ENCODE peak calls at places on chromosomes 3 and 15, in ten cellular contexts. M is central memory CD4-positive, alpha-beta T cell; N is Daoy; Z is SW 1271; U is activated naive CD4-positive, alpha-beta T cell; B is A549; J is foreskin fibroblast; W is psoas muscle; C is HL-60; K is mesenteric fat pad. F is an unnamed sample.

GRCh38 chr15:70461992-70462391 is 301.4 kb downstream of the UACA start:
- DNase-seq in M (no peak), N (no peak), Z (no peak), U (no peak), B (no peak), J (no peak), W (no peak), C (no peak), K (no peak), F (no peak)

GRCh38 chr3:198071602-198072285 is 111.7 kb downstream of the LMLN start:
- DNase-seq in M (no peak), N (peak), Z (peak), U (peak), B (peak), J (peak), W (no peak), C (no peak), K (no peak), F (no peak)

GRCh38 chr3:43879166-43879565 is 188.4 kb downstream of the ABHD5 start:
- DNase-seq in M (no peak), N (no peak), Z (no peak), U (no peak), B (peak), J (peak), W (no peak), C (no peak), K (no peak), F (no peak)

GRCh38 chr15:25678498-25678865 is 184.6 kb downstream of the ATP10A start:
- DNase-seq in M (no peak), N (no peak), Z (no peak), U (no peak), B (no peak), J (no peak), W (no peak), C (no peak), K (no peak), F (no peak)

GRCh38 chr3:13584901-13585300 is 36.0 kb downstream of the FBLN2 start:
- DNase-seq in M (no peak), N (no peak), Z (no peak), U (no peak), B (no peak), J (no peak), W (no peak), C (no peak), K (no peak), F (no peak)

GRCh38 chr15:64961013-64961412 is 28.7 kb downstream of the SPG21 start:
- DNase-seq in M (no peak), N (no peak), Z (no peak), U (no peak), B (no peak), J (no peak), W (no peak), C (no peak), K (no peak), F (no peak)

GRCh38 chr15:67149859-67150824 is 84.7 kb downstream of the SMAD3 start:
- DNase-seq in M (no peak), N (peak), Z (peak), U (no peak), B (peak), J (peak), W (peak), C (peak), K (peak), F (no peak)

GRCh38 chr3:34890247-34890646 is 749.1 kb upstream of the ARPP21 start:
- DNase-seq in M (no peak), N (no peak), Z (no peak), U (no peak), B (no peak), J (no peak), W (no peak), C (no peak), K (no peak), F (no peak)

GRCh38 chr3:5212625-5213573 is 25.4 kb downstream of the EDEM1 start:
- DNase-seq in M (no peak), N (no peak), Z (no peak), U (no peak), B (no peak), J (no peak), W (no peak), C (no peak), K (no peak), F (no peak)

GRCh38 chr3:39917060-39917773 is 107.8 kb downstream of the MYRIP start:
- DNase-seq in M (no peak), N (no peak), Z (no peak), U (no peak), B (no peak), J (peak), W (no peak), C (no peak), K (no peak), F (no peak)

GRCh38 chr3:184315871-184316661 is 1.7 kb downstream of the EIF4G1 start:
- DNase-seq in M (no peak), N (no peak), Z (peak), U (no peak), B (no peak), J (peak), W (no peak), C (no peak), K (no peak), F (no peak)

GRCh38 chr15:46918462-46919125 is 798.7 kb upstream of the SEMA6D start:
- DNase-seq in M (no peak), N (peak), Z (no peak), U (no peak), B (no peak), J (no peak), W (no peak), C (no peak), K (no peak), F (no peak)

GRCh38 chr3:18704326-18704725 is 279.2 kb upstream of the SATB1 start:
- DNase-seq in M (no peak), N (no peak), Z (no peak), U (no peak), B (no peak), J (no peak), W (no peak), C (no peak), K (no peak), F (no peak)

GRCh38 chr3:31204026-31204795 is 309.8 kb upstream of the GADL1 start:
- DNase-seq in M (no peak), N (no peak), Z (no peak), U (no peak), B (peak), J (no peak), W (no peak), C (no peak), K (no peak), F (no peak)

GRCh38 chr3:116417151-116417550 is 28.1 kb downstream of the LSAMP start:
- DNase-seq in M (no peak), N (no peak), Z (no peak), U (no peak), B (no peak), J (no peak), W (no peak), C (no peak), K (no peak), F (no peak)

GRCh38 chr3:71512000-71512399 is 71.5 kb downstream of the FOXP1 start:
- DNase-seq in M (peak), N (peak), Z (no peak), U (no peak), B (no peak), J (no peak), W (no peak), C (no peak), K (no peak), F (peak)

GRCh38 chr15:76309561-76310330 is 1.5 kb downstream of the ETFA start:
- DNase-seq in M (no peak), N (no peak), Z (no peak), U (no peak), B (no peak), J (no peak), W (no peak), C (no peak), K (no peak), F (no peak)

GRCh38 chr3:50167069-50167781 is 12.1 kb downstream of the SEMA3F start:
- DNase-seq in M (no peak), N (peak), Z (no peak), U (no peak), B (no peak), J (no peak), W (no peak), C (no peak), K (no peak), F (no peak)

GRCh38 chr15:63595688-63596087 is 1.5 kb upstream of the FBXL22 start:
- DNase-seq in M (no peak), N (no peak), Z (no peak), U (no peak), B (no peak), J (no peak), W (no peak), C (no peak), K (no peak), F (no peak)

GRCh38 chr15:65006876-65007275 is 17.2 kb upstream of the SPG21 start:
- DNase-seq in M (no peak), N (no peak), Z (no peak), U (no peak), B (no peak), J (no peak), W (no peak), C (no peak), K (no peak), F (no peak)

GRCh38 chr3:127151992-127152391 is 40.9 kb upstream of the PRR23E start:
- DNase-seq in M (no peak), N (no peak), Z (no peak), U (no peak), B (no peak), J (peak), W (no peak), C (no peak), K (no peak), F (no peak)

GRCh38 chr3:75171632-75172230 is 492.4 kb upstream of the FRG2C start:
- DNase-seq in M (no peak), N (no peak), Z (peak), U (no peak), B (peak), J (peak), W (no peak), C (no peak), K (no peak), F (no peak)

GRCh38 chr3:190064112-190064511 is 56.6 kb downstream of the P3H2 start:
- DNase-seq in M (no peak), N (peak), Z (no peak), U (no peak), B (peak), J (peak), W (no peak), C (no peak), K (no peak), F (no peak)

GRCh38 chr3:85313380-85313779 is 354.6 kb downstream of the CADM2 start:
- DNase-seq in M (no peak), N (no peak), Z (no peak), U (no peak), B (no peak), J (no peak), W (no peak), C (no peak), K (no peak), F (no peak)

GRCh38 chr3:117553461-117553860 is 843.9 kb downstream of the TUSC7 start:
- DNase-seq in M (no peak), N (peak), Z (no peak), U (no peak), B (peak), J (peak), W (no peak), C (peak), K (no peak), F (no peak)

GRCh38 chr3:172607305-172608121 is 84.3 kb upstream of the TNFSF10 start:
- DNase-seq in M (no peak), N (peak), Z (peak), U (no peak), B (no peak), J (peak), W (no peak), C (no peak), K (no peak), F (no peak)

GRCh38 chr15:50828610-50829206 is 63.2 kb upstream of the SPPL2A start:
- DNase-seq in M (no peak), N (peak), Z (peak), U (no peak), B (peak), J (peak), W (peak), C (no peak), K (no peak), F (no peak)

GRCh38 chr3:37221407-37221806 is 47.0 kb upstream of the LRRFIP2 start:
- DNase-seq in M (no peak), N (peak), Z (peak), U (no peak), B (peak), J (peak), W (no peak), C (no peak), K (no peak), F (no peak)

GRCh38 chr3:141998674-141999290 is 122.3 kb downstream of the ATP1B3 start:
- DNase-seq in M (no peak), N (no peak), Z (peak), U (no peak), B (peak), J (peak), W (no peak), C (no peak), K (no peak), F (no peak)

GRCh38 chr3:52574056-52574965 is 37.9 kb downstream of the UQCC5 start:
- DNase-seq in M (no peak), N (no peak), Z (no peak), U (no peak), B (no peak), J (no peak), W (no peak), C (no peak), K (no peak), F (no peak)

GRCh38 chr3:17030438-17030837 is 145.7 kb downstream of the PLCL2 start:
- DNase-seq in M (peak), N (no peak), Z (no peak), U (no peak), B (no peak), J (no peak), W (no peak), C (no peak), K (no peak), F (no peak)

GRCh38 chr3:15506571-15506970 is 14.9 kb downstream of the COLQ start:
- DNase-seq in M (no peak), N (no peak), Z (no peak), U (no peak), B (no peak), J (no peak), W (no peak), C (no peak), K (peak), F (no peak)

GRCh38 chr3:27290760-27291159 is 78.4 kb downstream of the NEK10 start:
- DNase-seq in M (no peak), N (no peak), Z (no peak), U (no peak), B (no peak), J (no peak), W (no peak), C (no peak), K (no peak), F (no peak)

GRCh38 chr3:60633644-60634043 is 617.6 kb downstream of the FHIT start:
- DNase-seq in M (no peak), N (no peak), Z (no peak), U (no peak), B (no peak), J (no peak), W (no peak), C (no peak), K (no peak), F (no peak)

GRCh38 chr3:185280572-185281365 is 26.9 kb upstream of the EHHADH start:
- DNase-seq in M (no peak), N (peak), Z (peak), U (no peak), B (peak), J (peak), W (no peak), C (peak), K (no peak), F (no peak)

GRCh38 chr3:195177432-195178123 is 93.4 kb downstream of the XXYLT1 start:
- DNase-seq in M (no peak), N (no peak), Z (no peak), U (no peak), B (no peak), J (no peak), W (no peak), C (no peak), K (no peak), F (no peak)